ENCODE peak calls at places on chromosomes 2 and 18, in seven cellular contexts. E is psoas muscle, V is tibial artery, P is Caco-2, W is AG10803, T is A673, O is transverse colon. I is an unnamed sample.

GRCh38 chr2:152115952-152116351 is 17.1 kb upstream of the CACNB4 start:
- DNase-seq in W (no peak), V (no peak), O (no peak), T (peak; percentile 3), P (peak; percentile 16), E (no peak), I (no peak)

GRCh38 chr2:217935245-217935879 is 67.4 kb downstream of the TNS1 start:
- DNase-seq in P (no peak), E (peak; percentile 70), T (no peak), V (no peak), O (no peak), W (peak; percentile 84), I (peak; percentile 44)

GRCh38 chr2:68719912-68720311 is 14.7 kb upstream of the ARHGAP25 start:
- DNase-seq in T (no peak), W (no peak), P (no peak), V (no peak), O (no peak), E (no peak), I (no peak)

GRCh38 chr2:216215991-216216390 is 106.8 kb downstream of the XRCC5 start:
- DNase-seq in E (no peak), W (peak; percentile 17), P (peak; percentile 29), O (no peak), T (peak; percentile 50), V (no peak), I (no peak)

GRCh38 chr2:27078267-27079194 is at the start of gene EMILIN1:
- DNase-seq in T (peak; percentile 86), W (peak; percentile 97), P (no peak), E (peak; percentile 90), V (peak; percentile 98), O (peak; percentile 73), I (peak; percentile 96)

GRCh38 chr2:24439280-24439970 is 51.6 kb upstream of the NCOA1 start:
- DNase-seq in P (no peak), V (no peak), W (no peak), O (no peak), T (no peak), E (no peak), I (no peak)

GRCh38 chr18:35379421-35379820 is 2.3 kb upstream of the ZNF396 start:
- DNase-seq in P (no peak), T (no peak), W (no peak), O (no peak), E (no peak), V (no peak), I (no peak)

GRCh38 chr2:201759567-201759966 is 21.2 kb downstream of the ALS2 start:
- DNase-seq in P (no peak), W (no peak), T (no peak), V (no peak), E (no peak), O (no peak), I (no peak)

GRCh38 chr2:15675456-15676195 is 84.0 kb downstream of the DDX1 start:
- DNase-seq in P (no peak), W (peak; percentile 22), T (no peak), E (no peak), V (peak; percentile 19), O (no peak), I (no peak)

GRCh38 chr2:215771241-215771640 is 242.1 kb downstream of the MREG start:
- DNase-seq in O (no peak), W (no peak), P (no peak), V (no peak), E (no peak), T (peak; percentile 37), I (no peak)

GRCh38 chr18:36583155-36583745 is 245.6 kb downstream of the TPGS2 start:
- DNase-seq in V (no peak), E (no peak), T (no peak), P (no peak), O (no peak), W (no peak), I (no peak)

GRCh38 chr18:36580874-36581750 is 247.7 kb downstream of the TPGS2 start:
- DNase-seq in T (no peak), O (no peak), W (peak; percentile 91), E (no peak), P (no peak), V (no peak), I (peak; percentile 35)

GRCh38 chr18:36578871-36579270 is 249.9 kb downstream of the TPGS2 start:
- DNase-seq in E (no peak), V (peak; percentile 29), O (no peak), W (peak; percentile 78), P (no peak), T (no peak), I (peak; percentile 14)

GRCh38 chr18:36579311-36579710 is 249.5 kb downstream of the TPGS2 start:
- DNase-seq in T (no peak), V (no peak), O (no peak), P (no peak), W (peak; percentile 25), E (no peak), I (no peak)

GRCh38 chr18:36580266-36580665 is 248.5 kb downstream of the TPGS2 start:
- DNase-seq in W (peak; percentile 76), P (no peak), E (peak; percentile 59), O (no peak), T (no peak), V (peak; percentile 87), I (peak; percentile 38)
- TF ChIP-seq CTCF in W (peak; percentile 46), P (no peak), E (no peak), O (no peak), T (no peak), V (no peak), I (no peak)

GRCh38 chr2:11864724-11865123 is 118.3 kb downstream of the LPIN1 start:
- DNase-seq in W (no peak), P (no peak), O (no peak), E (no peak), V (no peak), T (no peak), I (no peak)

GRCh38 chr2:11861044-11861443 is 114.6 kb downstream of the LPIN1 start:
- DNase-seq in T (no peak), P (no peak), E (no peak), W (no peak), V (no peak), O (no peak), I (no peak)

GRCh38 chr2:11863513-11864328 is 117.3 kb downstream of the LPIN1 start:
- DNase-seq in W (peak; percentile 93), O (peak; percentile 74), V (peak; percentile 92), E (peak; percentile 88), T (peak; percentile 92), P (peak; percentile 81), I (peak; percentile 94)

GRCh38 chr2:11862049-11862448 is 115.6 kb downstream of the LPIN1 start:
- DNase-seq in T (no peak), E (no peak), O (no peak), V (no peak), P (no peak), W (no peak), I (no peak)

GRCh38 chr2:11863103-11863502 is 116.7 kb downstream of the LPIN1 start:
- DNase-seq in V (no peak), T (no peak), O (no peak), E (no peak), W (no peak), P (no peak), I (no peak)
- H3K4me3 ChIP-seq in V (no peak overlapping the region), T (no peak overlapping the region), O (no peak overlapping the region), E (no peak overlapping the region), W (no peak overlapping the region), P (no peak overlapping the region), I (no peak overlapping the region)

GRCh38 chr2:118186110-118186857 is 98.0 kb downstream of the INSIG2 start:
- DNase-seq in P (peak; percentile 88), E (peak; percentile 91), O (peak; percentile 88), V (peak; percentile 95), W (peak; percentile 86), T (peak; percentile 85), I (peak; percentile 85)
- TF ChIP-seq CTCF in P (no peak), E (no peak), O (peak; percentile 16), V (peak; percentile 10), W (peak; percentile 28), T (no peak), I (no peak)

DNA sequence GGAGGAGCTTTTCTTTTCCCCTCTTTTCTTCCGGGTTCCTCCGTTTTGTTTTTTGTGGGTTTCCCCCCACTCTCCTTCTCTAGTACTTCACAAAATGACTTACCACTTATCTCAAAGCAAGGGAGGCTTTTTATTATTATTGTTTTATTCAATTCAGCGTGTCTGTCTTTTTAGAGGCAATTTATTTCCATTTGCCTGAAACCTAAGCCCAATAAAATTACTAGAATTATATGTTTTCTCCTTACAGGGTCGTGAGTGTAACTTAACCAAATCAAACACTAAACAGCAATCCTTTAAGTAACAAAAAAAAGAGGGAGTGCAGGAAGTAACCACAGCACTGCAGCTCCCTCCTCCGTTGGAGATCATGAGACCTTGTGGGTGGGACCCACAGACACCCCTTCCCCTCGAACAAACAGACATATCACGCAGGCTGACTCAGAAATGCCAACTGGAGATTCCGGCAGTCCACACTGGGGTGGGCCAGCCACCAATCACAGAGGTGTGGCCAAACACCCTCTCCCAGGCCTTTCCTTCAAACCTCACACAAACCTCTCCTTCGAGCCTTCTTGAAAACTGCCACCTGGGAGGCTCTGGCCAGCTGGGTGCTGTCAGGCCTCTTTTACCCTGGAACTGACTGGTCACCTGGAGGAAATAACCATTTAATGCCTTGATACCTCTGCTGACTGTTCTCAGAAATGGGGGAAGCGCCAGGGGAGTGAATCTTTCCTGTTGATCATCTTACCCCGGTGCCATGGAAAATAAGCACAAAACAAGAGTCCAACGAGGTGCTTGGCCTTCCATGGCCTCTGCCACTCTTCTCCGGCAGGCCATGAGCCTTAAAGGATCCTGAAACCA is 207.1 kb upstream of the SMAD2 start:
- DNase-seq in O (peak; percentile 66), W (no peak), V (no peak), P (no peak), E (no peak), T (no peak), I (no peak)
- H3K4me3 ChIP-seq in O (peak overlapping the region; percentile 53), W (no peak overlapping the region), V (peak overlapping the region; percentile 46), P (no peak overlapping the region), E (peak overlapping the region; percentile 76), T (no peak overlapping the region), I (no peak overlapping the region)

GRCh38 chr2:232367591-232368233 is 10.8 kb upstream of the ALPP start:
- DNase-seq in T (no peak), O (no peak), P (peak; percentile 14), V (peak; percentile 60), E (no peak), W (no peak), I (no peak)
- TF ChIP-seq CTCF in T (no peak), O (no peak), P (no peak), V (no peak), E (no peak), W (peak; percentile 15), I (no peak)

DNA sequence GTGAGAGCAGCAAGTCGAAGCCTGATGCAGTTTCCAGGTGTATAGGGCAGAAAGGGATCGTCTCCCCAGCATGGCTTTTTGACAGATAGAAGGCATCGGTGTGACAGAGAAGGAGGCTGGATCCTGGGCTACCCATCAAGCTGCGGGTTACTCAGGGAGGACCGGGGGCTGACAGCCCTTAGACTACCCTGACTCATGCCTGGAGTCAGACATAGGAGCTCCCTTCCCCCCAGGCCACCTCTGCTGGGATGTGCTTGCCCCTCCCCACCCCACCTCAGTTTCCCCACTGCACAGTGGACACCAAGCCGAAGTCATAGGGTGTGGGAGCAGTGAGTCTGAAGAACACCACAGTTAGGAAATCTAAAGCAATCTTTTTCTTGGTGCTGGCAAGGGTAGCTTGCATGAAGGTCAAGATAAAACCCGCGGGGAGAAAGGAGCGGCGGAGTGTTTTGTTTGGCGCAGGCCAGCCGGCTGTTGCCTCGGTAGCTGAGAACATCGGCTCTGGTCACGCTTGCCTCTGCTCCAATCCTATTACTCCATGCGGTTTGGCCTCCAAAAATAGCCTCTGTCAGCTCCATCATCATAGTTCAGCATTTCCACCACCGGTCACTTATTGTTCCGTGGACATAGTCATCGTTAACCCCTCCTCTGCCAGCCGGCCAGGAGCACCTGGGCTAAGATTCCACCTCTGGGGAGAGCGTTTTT is 169.2 kb upstream of the GLI2 start:
- DNase-seq in P (no peak), E (peak; percentile 91), V (peak; percentile 97), O (no peak), T (no peak), W (no peak), I (peak; percentile 96)
- H3K4me3 ChIP-seq in P (no peak overlapping the region), E (no peak overlapping the region), V (peak overlapping the region; percentile 7), O (no peak overlapping the region), T (no peak overlapping the region), W (no peak overlapping the region), I (no peak overlapping the region)

GRCh38 chr18:10168477-10168876 is 254.7 kb downstream of the VAPA start:
- DNase-seq in E (no peak), W (no peak), V (no peak), T (no peak), O (no peak), P (no peak), I (no peak)
- TF ChIP-seq CTCF in E (no peak), W (no peak), V (no peak), T (no peak), O (no peak), P (no peak), I (no peak)